ENCODE peak calls at places on chromosomes 1 and 21, in five cellular contexts. C is AG10803; M is Karpas-422; R is head of caudate nucleus; V is activated naive CD8-positive, alpha-beta T cell treated with anti-CD3 and anti-CD28 coated beads, Interleukin-2, amount 50 U/mL, for 24 hours. W is an unnamed sample.

GRCh38 chr21:16264314-16264713 is 534.5 kb downstream of the USP25 start:
- DNase-seq in R (no peak), C (no peak), V (no peak), M (no peak), W (no peak)

GRCh38 chr1:199029855-199030254 is 391.0 kb downstream of the PTPRC start:
- DNase-seq in C (peak), R (no peak), M (no peak), V (no peak), W (no peak)

GRCh38 chr1:59427155-59427554 is 130.3 kb downstream of the FGGY start:
- DNase-seq in R (no peak), M (no peak), V (no peak), C (peak), W (no peak)

GRCh38 chr1:163796394-163796821 is 474.7 kb downstream of the NUF2 start:
- DNase-seq in R (no peak), C (peak), V (no peak), M (no peak), W (no peak)

GRCh38 chr1:60222492-60223369 is 149.2 kb upstream of the C1orf87 start:
- DNase-seq in V (no peak), C (no peak), M (no peak), R (no peak), W (no peak)

GRCh38 chr1:41980872-41981653 is 62.3 kb upstream of the HIVEP3 start:
- DNase-seq in M (no peak), R (no peak), C (peak), V (peak), W (no peak)

GRCh38 chr1:196877964-196878363 is 9.9 kb upstream of the CFHR4 start:
- DNase-seq in R (no peak), V (no peak), C (peak), M (no peak), W (no peak)

GRCh38 chr1:902023-902422 is 21.7 kb upstream of the SAMD11 start:
- DNase-seq in V (no peak), C (no peak), R (no peak), M (no peak), W (no peak)

GRCh38 chr1:25425098-25426085 is 4.8 kb upstream of the RHCE start:
- DNase-seq in M (peak), R (no peak), V (no peak), C (peak), W (no peak)

GRCh38 chr1:39269349-39269748 is 64.9 kb downstream of the MACF1 start:
- DNase-seq in C (no peak), R (no peak), M (no peak), V (no peak), W (no peak)

GRCh38 chr1:112805155-112805853 is 90.2 kb upstream of the PPM1J start:
- DNase-seq in C (no peak), V (no peak), M (no peak), R (no peak), W (no peak)

GRCh38 chr1:226919587-226919986 is 20.5 kb upstream of the COQ8A start:
- DNase-seq in R (no peak), C (no peak), M (no peak), V (no peak), W (no peak)

GRCh38 chr1:37234941-37235418 is 200.7 kb upstream of the GRIK3 start:
- DNase-seq in R (peak), C (no peak), V (no peak), M (no peak), W (no peak)

GRCh38 chr1:116514708-116515525 is 55.9 kb downstream of the CD58 start:
- DNase-seq in V (peak), R (no peak), C (peak), M (no peak), W (no peak)

GRCh38 chr1:172638885-172639831 is 19.7 kb upstream of the FASLG start:
- DNase-seq in V (peak), C (peak), R (no peak), M (no peak), W (peak)

GRCh38 chr1:181112071-181112929 is 23.8 kb downstream of the IER5 start:
- DNase-seq in V (no peak), M (no peak), C (peak), R (no peak), W (no peak)

GRCh38 chr1:192263436-192263835 is 53.4 kb upstream of the RGS21 start:
- DNase-seq in C (peak), M (no peak), R (no peak), V (no peak), W (no peak)

GRCh38 chr1:226816585-226816984 is 53.8 kb upstream of the PSEN2 start:
- DNase-seq in V (no peak), R (no peak), M (no peak), C (peak), W (no peak)

GRCh38 chr21:44370027-44370735 is 16.8 kb downstream of the TRPM2 start:
- DNase-seq in C (peak), M (no peak), R (no peak), V (no peak), W (no peak)

GRCh38 chr1:187384504-187384903 is 555.8 kb downstream of the PLA2G4A start:
- DNase-seq in R (no peak), M (no peak), V (no peak), C (no peak), W (no peak)

GRCh38 chr1:158203693-158204457 is 23.2 kb downstream of the CD1D start:
- DNase-seq in C (peak), V (no peak), M (peak), R (no peak), W (no peak)

GRCh38 chr1:56511323-56511722 is 68.0 kb downstream of the PLPP3 start:
- DNase-seq in R (no peak), M (no peak), V (no peak), C (no peak), W (no peak)

GRCh38 chr1:7845761-7846160 is 7.1 kb downstream of the UTS2 start:
- DNase-seq in R (no peak), C (peak), M (no peak), V (no peak), W (no peak)

GRCh38 chr1:46555826-46556619 is 4.6 kb upstream of the KNCN start:
- DNase-seq in M (no peak), C (no peak), R (no peak), V (no peak), W (no peak)

GRCh38 chr1:41856361-41857285 is 62.1 kb downstream of the HIVEP3 start:
- DNase-seq in R (no peak), V (no peak), M (no peak), C (peak), W (no peak)

GRCh38 chr1:69671363-69672010 is 103.8 kb downstream of the LRRC7 start:
- DNase-seq in R (no peak), V (no peak), M (no peak), C (peak), W (no peak)

GRCh38 chr1:109091196-109092193 is 931 bp downstream of the TMEM167B start:
- DNase-seq in R (no peak), M (peak), V (peak), C (peak), W (no peak)

GRCh38 chr1:178612261-178612660 is 99.4 kb downstream of the TEX35 start:
- DNase-seq in R (no peak), C (peak), M (no peak), V (no peak), W (no peak)

GRCh38 chr21:45435405-45435981 is 30.5 kb downstream of the COL18A1 start:
- DNase-seq in R (no peak), C (no peak), M (no peak), V (no peak), W (no peak)

GRCh38 chr21:38538353-38538752 is 40.1 kb upstream of the ERG start:
- DNase-seq in V (no peak), C (no peak), R (no peak), M (no peak), W (no peak)

GRCh38 chr1:208270679-208271111 is 26.5 kb upstream of the PLXNA2 start:
- DNase-seq in C (no peak), R (no peak), V (no peak), M (no peak), W (no peak)

GRCh38 chr1:85091647-85092295 is 43.5 kb upstream of the MCOLN3 start:
- DNase-seq in C (no peak), R (no peak), M (peak), V (peak), W (no peak)

GRCh38 chr21:37452222-37452621 is 85.6 kb downstream of the DYRK1A start:
- DNase-seq in C (peak), R (no peak), M (no peak), V (no peak), W (no peak)

GRCh38 chr21:46411236-46411635 is 47.5 kb upstream of the DIP2A start:
- DNase-seq in C (no peak), V (no peak), M (no peak), R (no peak), W (no peak)

GRCh38 chr1:5222626-5223025 is 568.2 kb downstream of the AJAP1 start:
- DNase-seq in V (no peak), M (peak), R (no peak), C (no peak), W (no peak)

GRCh38 chr1:109370712-109371270 is 26.9 kb downstream of the SORT1 start:
- DNase-seq in M (no peak), R (no peak), C (peak), V (no peak), W (no peak)

GRCh38 chr21:36949171-36950141 is 17.0 kb downstream of the HLCS start:
- DNase-seq in C (no peak), M (no peak), R (no peak), V (no peak), W (no peak)

GRCh38 chr1:34362949-34363348 is 186.2 kb downstream of the C1orf94 start:
- DNase-seq in V (no peak), R (no peak), C (no peak), M (no peak), W (no peak)

GRCh38 chr1:162977944-162978568 is 91.1 kb upstream of the RGS4 start:
- DNase-seq in C (peak), V (no peak), R (no peak), M (no peak), W (no peak)